ENCODE peak calls at places on chromosomes 12 and 14, in four cellular contexts. B, U, P and X are unnamed samples.

GRCh38 chr14:63039800-63040380 is 5.4 kb downstream of the KCNH5 start:
- DNase-seq in B (no peak), U (peak; percentile 3), P (peak; percentile 31), X (peak; percentile 13)

GRCh38 chr12:130576286-130576933 is 139.7 kb downstream of the RIMBP2 start:
- DNase-seq in B (no peak), U (no peak), P (no peak), X (no peak)

GRCh38 chr12:89349814-89350213 is 2.5 kb downstream of the DUSP6 start:
- DNase-seq in B (no peak), U (no peak), P (no peak), X (no peak)

GRCh38 chr12:116495260-116495659 is 63.9 kb upstream of the MAP1LC3B2 start:
- DNase-seq in B (peak; percentile 94), U (no peak), P (no peak), X (no peak)

GRCh38 chr12:79624378-79624777 is 66.4 kb downstream of the PAWR start:
- DNase-seq in B (no peak), U (no peak), P (no peak), X (no peak)

GRCh38 chr14:103057372-103058208 is at the start of gene CDC42BPB:
- DNase-seq in B (peak; percentile 74), U (peak; percentile 85), P (peak; percentile 66), X (no peak)

GRCh38 chr12:110689601-110690430 is 901 bp upstream of the HVCN1 start:
- DNase-seq in B (no peak), U (peak; percentile 61), P (no peak), X (no peak)

GRCh38 chr12:87428701-87429277 is 600.4 kb downstream of the C12orf50 start:
- DNase-seq in B (no peak), U (no peak), P (no peak), X (no peak)

GRCh38 chr14:71454010-71454409 is 478.2 kb upstream of the RGS6 start:
- DNase-seq in B (no peak), U (no peak), P (no peak), X (no peak)

GRCh38 chr12:58310828-58311273 is 369.5 kb downstream of the ATP23 start:
- DNase-seq in B (peak; percentile 66), U (peak; percentile 5), P (peak; percentile 28), X (peak; percentile 92)

GRCh38 chr12:72274926-72275325 is 2.8 kb downstream of the TRHDE start:
- DNase-seq in B (no peak), U (no peak), P (peak; percentile 6), X (no peak)

GRCh38 chr12:119412811-119413794 is 78.6 kb downstream of the CCDC60 start:
- DNase-seq in B (peak; percentile 56), U (peak; percentile 75), P (peak; percentile 43), X (peak; percentile 61)

GRCh38 chr14:31964490-31964889 is 112.6 kb upstream of the ARHGAP5 start:
- DNase-seq in B (no peak), U (no peak), P (no peak), X (no peak)

GRCh38 chr12:88207921-88208640 is 66.0 kb downstream of the TMTC3 start:
- DNase-seq in B (no peak), U (no peak), P (no peak), X (no peak)

GRCh38 chr12:55713721-55714120 is 2.1 kb upstream of the BLOC1S1 start:
- DNase-seq in B (no peak), U (no peak), P (no peak), X (no peak)

GRCh38 chr12:120428597-120429206 is 9.2 kb upstream of the COX6A1 start:
- DNase-seq in B (no peak), U (no peak), P (no peak), X (no peak)

GRCh38 chr14:93946506-93947170 is 19.5 kb downstream of the FAM181A start:
- DNase-seq in B (no peak), U (no peak), P (no peak), X (no peak)

GRCh38 chr14:72801381-72801812 is 92.5 kb downstream of the DPF3 start:
- DNase-seq in B (peak; percentile 50), U (no peak), P (no peak), X (peak; percentile 43)

GRCh38 chr14:73236752-73237218 is 521 bp upstream of the PAPLN start:
- DNase-seq in B (no peak), U (no peak), P (no peak), X (no peak)

GRCh38 chr12:100858658-100859057 is 64.1 kb downstream of the ANO4 start:
- DNase-seq in B (no peak), U (no peak), P (no peak), X (no peak)

GRCh38 chr12:85823436-85824179 is 12.6 kb downstream of the RASSF9 start:
- DNase-seq in B (no peak), U (no peak), P (no peak), X (no peak)

GRCh38 chr14:87111741-87112140 is 881.2 kb downstream of the GALC start:
- DNase-seq in B (no peak), U (no peak), P (no peak), X (no peak)

GRCh38 chr12:53180931-53181645 is 363 bp upstream of the CSAD start:
- DNase-seq in B (peak; percentile 44), U (peak; percentile 88), P (peak; percentile 71), X (no peak)

GRCh38 chr12:11460343-11461023 is 65.1 kb upstream of the PRB2 start:
- DNase-seq in B (no peak), U (no peak), P (no peak), X (no peak)

GRCh38 chr14:59664741-59665140 is 88.1 kb upstream of the CCDC175 start:
- DNase-seq in B (no peak), U (no peak), P (no peak), X (no peak)

GRCh38 chr14:91327201-91327600 is 82.7 kb upstream of the GPR68 start:
- DNase-seq in B (no peak), U (no peak), P (no peak), X (no peak)

GRCh38 chr12:126509587-126509986 is 1444.4 kb downstream of the AACS start:
- DNase-seq in B (no peak), U (no peak), P (no peak), X (no peak)

GRCh38 chr14:70885343-70886014 is 21.8 kb upstream of the PCNX1 start:
- DNase-seq in B (no peak), U (no peak), P (no peak), X (no peak)

GRCh38 chr14:71618047-71618446 is 314.2 kb upstream of the RGS6 start:
- DNase-seq in B (no peak), U (no peak), P (no peak), X (no peak)

GRCh38 chr12:25200703-25201102 is 5.7 kb downstream of the ETFRF1 start:
- DNase-seq in B (no peak), U (no peak), P (no peak), X (no peak)

GRCh38 chr14:77284066-77284855 is 13.3 kb upstream of the NGB start:
- DNase-seq in B (no peak), U (no peak), P (no peak), X (no peak)

GRCh38 chr12:106629797-106630669 is 47.2 kb downstream of the RFX4 start:
- DNase-seq in B (no peak), U (no peak), P (no peak), X (no peak)

GRCh38 chr12:115452751-115453281 is 768.8 kb upstream of the TBX3 start:
- DNase-seq in B (no peak), U (no peak), P (no peak), X (no peak)

GRCh38 chr12:115455268-115455681 is 771.3 kb upstream of the TBX3 start:
- DNase-seq in B (no peak), U (no peak), P (peak; percentile 63), X (no peak)

GRCh38 chr12:115456946-115457689 is 773.1 kb upstream of the TBX3 start:
- DNase-seq in B (peak; percentile 24), U (no peak), P (peak; percentile 71), X (no peak)

GRCh38 chr12:115461401-115461800 is 777.4 kb upstream of the TBX3 start:
- DNase-seq in B (no peak), U (no peak), P (no peak), X (no peak)

GRCh38 chr12:115457798-115458197 is 773.8 kb upstream of the TBX3 start:
- DNase-seq in B (no peak), U (no peak), P (no peak), X (no peak)
- TF ChIP-seq TCF7L2 in B (no peak), U (no peak), P (no peak), X (no peak)

GRCh38 chr14:74645244-74645643 is 33.2 kb upstream of the LTBP2 start:
- DNase-seq in B (no peak), U (no peak), P (no peak), X (no peak)
- H3K4me1 ChIP-seq in B (no peaks in the 10 kb centered on the region), U (no peaks in the 10 kb centered on the region), P (no peaks in the 10 kb centered on the region), X (peaks cover 20% of the 10 kb centered on the region)

DNA sequence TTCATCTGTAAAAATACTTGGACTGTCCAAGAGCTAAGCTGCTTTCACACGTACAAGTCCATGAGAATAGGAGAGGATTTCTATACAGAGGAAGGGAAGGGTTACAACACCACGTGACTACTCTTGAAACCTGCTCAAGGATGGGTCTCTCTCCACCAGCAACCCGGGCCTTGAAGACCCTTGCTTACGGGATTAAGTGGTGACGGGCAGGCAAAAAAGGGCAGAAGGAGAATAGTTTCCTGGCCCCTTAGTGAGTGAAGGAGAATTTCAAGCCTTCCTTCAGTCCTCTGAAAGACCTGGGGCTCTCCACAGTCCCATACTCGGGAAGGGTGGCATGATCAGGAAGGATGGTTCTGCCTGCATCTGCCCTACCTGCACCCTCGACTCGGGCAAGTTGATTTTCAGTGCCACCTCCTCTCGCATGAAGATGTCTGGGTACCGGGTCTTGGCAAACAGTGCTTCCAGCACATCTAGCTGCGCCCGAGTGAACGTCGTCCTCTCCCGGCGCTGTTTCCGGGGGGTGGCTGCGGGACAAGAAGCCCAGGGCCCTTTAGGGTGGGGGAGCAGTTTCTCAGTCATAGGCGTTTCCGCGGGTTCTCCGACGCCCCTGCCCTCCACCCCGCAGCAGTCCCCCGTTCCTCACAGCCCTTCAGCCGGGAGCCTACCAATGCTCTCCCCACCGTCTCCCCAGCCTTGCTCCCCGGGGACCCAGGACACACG is 6.3 kb downstream of the OTX2 start:
- DNase-seq in B (no peak), U (no peak), P (no peak), X (no peak)
- H3K4me3 ChIP-seq in B (no peak overlapping the region), U (no peak overlapping the region), P (no peak overlapping the region), X (no peak overlapping the region)

GRCh38 chr12:51318846-51319570 is 5.0 kb downstream of the BIN2 start:
- DNase-seq in B (no peak), U (no peak), P (no peak), X (no peak)
- TF ChIP-seq TCF7L2 in B (no peak), U (no peak), P (no peak), X (no peak)

GRCh38 chr14:85481471-85481870 is 48.5 kb upstream of the FLRT2 start:
- DNase-seq in B (no peak), U (no peak), P (no peak), X (no peak)
- H3K4me1 ChIP-seq in B (no peaks in the 10 kb centered on the region), U (no peaks in the 10 kb centered on the region), P (peaks cover 24% of the 10 kb centered on the region), X (no peaks in the 10 kb centered on the region)

GRCh38 chr12:21676781-21677180 is 19.1 kb upstream of the LDHB start:
- DNase-seq in B (no peak), U (no peak), P (no peak), X (no peak)
- H3K4me3 ChIP-seq in B (no peak overlapping the region), U (no peak overlapping the region), P (no peak overlapping the region), X (no peak overlapping the region)